ENCODE peak calls at places on chromosomes 13 and 19, in five cellular contexts. W is omental fat pad; Q is mammary epithelial cell; H is RPMI7951; V is activated T-helper 2 cell treated with anti-CD3 and anti-CD28 coated beads, Interferon-gamma antibody, Interleukin-2, Interleukin-4, amounts not matched to agents 10 μg/mL and 5 μg/mL and 100 μg/mL, durations not matched to agents 14 hours and 24 hours and 36 hours. I is an unnamed sample.

GRCh38 chr19:46815833-46816627 is 27.6 kb upstream of the SLC1A5 start:
- DNase-seq in W (no peak), Q (no peak), H (no peak), V (no peak), I (no peak)

GRCh38 chr13:113539822-113540221 is 44.7 kb upstream of the TFDP1 start:
- DNase-seq in W (no peak), Q (no peak), H (no peak), V (no peak), I (peak; percentile 35)

GRCh38 chr13:37984357-37984756 is 114.8 kb upstream of the TRPC4 start:
- DNase-seq in W (no peak), Q (no peak), H (no peak), V (no peak), I (no peak)

GRCh38 chr13:30303269-30303668 is 4.1 kb downstream of the KATNAL1 start:
- DNase-seq in W (no peak), Q (no peak), H (no peak), V (no peak), I (no peak)

GRCh38 chr19:43780706-43781525 is at the start of gene KCNN4:
- DNase-seq in W (no peak), Q (peak; percentile 96), H (peak; percentile 92), V (peak; percentile 61), I (peak; percentile 63)

GRCh38 chr13:27556109-27556508 is 64.2 kb downstream of the LNX2 start:
- DNase-seq in W (no peak), Q (peak; percentile 29), H (peak; percentile 56), V (no peak), I (no peak)

GRCh38 chr19:43429395-43429794 is 14.7 kb downstream of the TEX101 start:
- DNase-seq in W (no peak), Q (no peak), H (no peak), V (no peak), I (no peak)

GRCh38 chr13:97468331-97468730 is 34.4 kb downstream of the RAP2A start:
- DNase-seq in W (no peak), Q (no peak), H (peak; percentile 23), V (no peak), I (no peak)

GRCh38 chr19:33324628-33325027 is 22.3 kb upstream of the CEBPA start:
- DNase-seq in W (no peak), Q (no peak), H (no peak), V (no peak), I (no peak)

GRCh38 chr19:37932985-37933953 is 26.3 kb downstream of the SIPA1L3 start:
- DNase-seq in W (no peak), Q (peak; percentile 70), H (peak; percentile 56), V (no peak), I (peak; percentile 83)

GRCh38 chr13:73417012-73417615 is 358.3 kb downstream of the KLF5 start:
- DNase-seq in W (no peak), Q (no peak), H (no peak), V (no peak), I (no peak)

GRCh38 chr13:104694397-104694796 is 1628.2 kb upstream of the SLC10A2 start:
- DNase-seq in W (no peak), Q (no peak), H (no peak), V (no peak), I (no peak)

GRCh38 chr13:99431927-99432636 is 69.2 kb upstream of the TM9SF2 start:
- DNase-seq in W (no peak), Q (no peak), H (no peak), V (no peak), I (peak; percentile 43)